ENCODE peak calls at places on chromosomes 12 and 14, in four cellular contexts. One of them, this sample, is unnamed.

GRCh38 chr12:116620085-116620734 is 61.0 kb downstream of the MAP1LC3B2 start:
- DNase-seq in foreskin fibroblast: no peak
- DNase-seq in A172: no peak
- DNase-seq in cardiac muscle cell: no peak
- DNase-seq in this sample: no peak

GRCh38 chr12:130391186-130391585 is 53.5 kb downstream of the PIWIL1 start:
- DNase-seq in A172: no peak
- DNase-seq in cardiac muscle cell: no peak
- DNase-seq in foreskin fibroblast: no peak
- DNase-seq in this sample: no peak

GRCh38 chr12:64098709-64099354 is 123.3 kb downstream of the KICS2 start:
- DNase-seq in A172: peak
- DNase-seq in cardiac muscle cell: no peak
- DNase-seq in foreskin fibroblast: peak
- DNase-seq in this sample: no peak

GRCh38 chr14:20332386-20332945 is 613 bp downstream of the CCNB1IP1 start:
- DNase-seq in foreskin fibroblast: peak
- DNase-seq in cardiac muscle cell: peak
- DNase-seq in A172: no peak
- DNase-seq in this sample: no peak

GRCh38 chr12:45615268-45615667 is 114.2 kb upstream of the ARID2 start:
- DNase-seq in A172: peak
- DNase-seq in cardiac muscle cell: no peak
- DNase-seq in foreskin fibroblast: peak
- DNase-seq in this sample: no peak

GRCh38 chr12:117889098-117889497 is 79.7 kb downstream of the KSR2 start:
- DNase-seq in foreskin fibroblast: no peak
- DNase-seq in cardiac muscle cell: no peak
- DNase-seq in A172: no peak
- DNase-seq in this sample: no peak

GRCh38 chr12:1799068-1799881 is 21.1 kb upstream of the LRTM2 start:
- DNase-seq in A172: no peak
- DNase-seq in foreskin fibroblast: no peak
- DNase-seq in cardiac muscle cell: no peak
- DNase-seq in this sample: no peak

GRCh38 chr12:109844983-109845841 is 12.0 kb upstream of the TRPV4 start:
- DNase-seq in A172: peak
- DNase-seq in foreskin fibroblast: peak
- DNase-seq in cardiac muscle cell: peak
- DNase-seq in this sample: peak

GRCh38 chr12:76029982-76030377 is 1.6 kb downstream of the PHLDA1 start:
- DNase-seq in A172: peak
- DNase-seq in cardiac muscle cell: peak
- DNase-seq in foreskin fibroblast: peak
- DNase-seq in this sample: no peak

GRCh38 chr12:15796493-15797141 is 7.4 kb upstream of the EPS8 start:
- DNase-seq in foreskin fibroblast: peak
- DNase-seq in A172: peak
- DNase-seq in cardiac muscle cell: no peak
- DNase-seq in this sample: no peak

GRCh38 chr12:124294686-124295315 is at the start of gene RFLNA:
- DNase-seq in A172: no peak
- DNase-seq in cardiac muscle cell: peak
- DNase-seq in foreskin fibroblast: peak
- DNase-seq in this sample: no peak

GRCh38 chr14:58593977-58594376 is 43.8 kb upstream of the DACT1 start:
- DNase-seq in foreskin fibroblast: no peak
- DNase-seq in A172: no peak
- DNase-seq in cardiac muscle cell: no peak
- DNase-seq in this sample: no peak

GRCh38 chr14:71532349-71532748 is 399.9 kb upstream of the RGS6 start:
- DNase-seq in foreskin fibroblast: no peak
- DNase-seq in A172: peak
- DNase-seq in cardiac muscle cell: no peak
- DNase-seq in this sample: no peak

GRCh38 chr12:124302807-124303578 is 8.1 kb downstream of the RFLNA start:
- DNase-seq in A172: no peak
- DNase-seq in cardiac muscle cell: no peak
- DNase-seq in foreskin fibroblast: no peak
- DNase-seq in this sample: no peak

GRCh38 chr14:51901475-51902024 is 41.1 kb downstream of the GNG2 start:
- DNase-seq in cardiac muscle cell: no peak
- DNase-seq in A172: no peak
- DNase-seq in foreskin fibroblast: no peak
- DNase-seq in this sample: no peak

GRCh38 chr14:55731881-55732498 is 152.0 kb downstream of the KTN1 start:
- DNase-seq in A172: peak
- DNase-seq in cardiac muscle cell: peak
- DNase-seq in foreskin fibroblast: peak
- DNase-seq in this sample: peak

GRCh38 chr12:107493646-107494045 is 192.0 kb upstream of the PWP1 start:
- DNase-seq in A172: no peak
- DNase-seq in cardiac muscle cell: no peak
- DNase-seq in foreskin fibroblast: no peak
- DNase-seq in this sample: no peak

GRCh38 chr12:50862316-50862715 is 19.6 kb downstream of the TMPRSS12 start:
- DNase-seq in cardiac muscle cell: no peak
- DNase-seq in A172: peak
- DNase-seq in foreskin fibroblast: peak
- DNase-seq in this sample: no peak

This sample was measured in stimulated activated effector memory CD8-positive, alpha-beta T cell treated with anti-CD3 and anti-CD28 coated beads, Interleukin-12 subunit alpha, Interleukin-12 subunit beta, amount 100 ng/mL, for 72 hours.